ENCODE peak calls at places on chromosomes 2 and 18, in six cellular contexts. N is psoas muscle, D is sigmoid colon, A is cardiac muscle cell, L is adrenal gland, T is fibroblast of lung. J is an unnamed sample.
A peak's percentile ranks its signal among the peaks of the same experiment; 100 is the strongest.

GRCh38 chr2:54632733-54633692 is 90.4 kb upstream of the EML6 start:
- DNase-seq in N (peak; percentile 70), D (no peak), A (no peak), L (no peak), T (peak; percentile 89), J (no peak)

GRCh38 chr2:57902578-57902977 is 144.0 kb upstream of the VRK2 start:
- DNase-seq in N (no peak), D (no peak), A (no peak), L (no peak), T (no peak), J (no peak)

GRCh38 chr2:26469092-26469710 is 8.7 kb downstream of the OTOF start:
- DNase-seq in N (peak; percentile 52), D (no peak), A (peak; percentile 27), L (no peak), T (peak; percentile 39), J (no peak)

GRCh38 chr2:43840961-43841360 is 2.2 kb downstream of the ABCG8 start:
- DNase-seq in N (no peak), D (no peak), A (no peak), L (no peak), T (no peak), J (no peak)

GRCh38 chr2:66555076-66555475 is 120.2 kb downstream of the MEIS1 start:
- DNase-seq in N (no peak), D (no peak), A (no peak), L (no peak), T (peak; percentile 44), J (no peak)

GRCh38 chr18:9380101-9380500 is 45.5 kb downstream of the TWSG1 start:
- DNase-seq in N (no peak), D (no peak), A (no peak), L (no peak), T (peak; percentile 20), J (no peak)

GRCh38 chr2:144747571-144747970 is 227.7 kb upstream of the ZEB2 start:
- DNase-seq in N (no peak), D (no peak), A (no peak), L (no peak), T (no peak), J (no peak)

GRCh38 chr18:41459657-41460056 is 495.4 kb upstream of the PIK3C3 start:
- DNase-seq in N (no peak), D (no peak), A (peak; percentile 11), L (no peak), T (no peak), J (no peak)

GRCh38 chr2:156405586-156405985 is 30.6 kb upstream of the GPD2 start:
- DNase-seq in N (no peak), D (peak; percentile 71), A (peak; percentile 22), L (peak; percentile 21), T (no peak), J (peak; percentile 87)

GRCh38 chr18:22193466-22193865 is 24.1 kb downstream of the GATA6 start:
- DNase-seq in N (no peak), D (no peak), A (peak; percentile 71), L (peak; percentile 67), T (no peak), J (no peak)

GRCh38 chr18:48455555-48456478 is 46.6 kb upstream of the ZBTB7C start:
- DNase-seq in N (no peak), D (no peak), A (no peak), L (no peak), T (peak; percentile 99), J (peak; percentile 28)

GRCh38 chr2:15905267-15905645 is 35.1 kb upstream of the MYCN start:
- DNase-seq in N (no peak), D (no peak), A (no peak), L (no peak), T (no peak), J (no peak)

GRCh38 chr2:196112408-196113039 is 43.9 kb upstream of the DNAH7 start:
- DNase-seq in N (no peak), D (no peak), A (no peak), L (no peak), T (peak; percentile 90), J (no peak)

GRCh38 chr18:79449551-79450288 is 54.0 kb downstream of the NFATC1 start:
- DNase-seq in N (no peak), D (no peak), A (no peak), L (no peak), T (no peak), J (no peak)

GRCh38 chr18:79450289-79450920 is 54.7 kb downstream of the NFATC1 start:
- DNase-seq in N (no peak), D (no peak), A (no peak), L (no peak), T (no peak), J (no peak)

GRCh38 chr18:79452190-79452990 is 56.7 kb downstream of the NFATC1 start:
- DNase-seq in N (no peak), D (no peak), A (no peak), L (no peak), T (peak; percentile 65), J (no peak)

GRCh38 chr18:79452991-79453645 is 57.4 kb downstream of the NFATC1 start:
- DNase-seq in N (no peak), D (no peak), A (no peak), L (no peak), T (no peak), J (no peak)

GRCh38 chr18:79451237-79452125 is 55.8 kb downstream of the NFATC1 start:
- DNase-seq in N (no peak), D (no peak), A (no peak), L (no peak), T (no peak), J (no peak)
- TF ChIP-seq CTCF in N (no peak), D (no peak), A (no peak), L (no peak), T (no peak), J (no peak)

GRCh38 chr18:36375118-36375517 is 77.6 kb downstream of the FHOD3 start:
- DNase-seq in N (no peak), D (no peak), A (no peak), L (no peak), T (no peak), J (no peak)
- H3K27ac ChIP-seq in N (no peak overlapping the region), D (no peak overlapping the region), A (no peak overlapping the region), L (no peak overlapping the region), T (no peak overlapping the region), J (no peak overlapping the region)

GRCh38 chr2:104033399-104033798 is 820.5 kb upstream of the POU3F3 start:
- DNase-seq in N (no peak), D (no peak), A (peak; percentile 47), L (no peak), T (peak; percentile 22), J (no peak)
- TF ChIP-seq CTCF in N (no peak), D (no peak), A (no peak), L (peak; percentile 42), T (no peak), J (no peak)

GRCh38 chr2:215621389-215621788 is 185.5 kb upstream of the FN1 start:
- DNase-seq in N (no peak), D (no peak), A (no peak), L (no peak), T (peak; percentile 42), J (no peak)
- H3K27ac ChIP-seq in N (no peak overlapping the region), D (peak overlapping the region; percentile 86), A (peak overlapping the region; percentile 89), L (no peak overlapping the region), T (no peak overlapping the region), J (no peak overlapping the region)

J was measured in gastrocnemius medialis.